ENCODE peak calls at places on chromosomes 12 and 14, in eight cellular contexts. B, Y, F, V, I, W, R and A are unnamed samples.

GRCh38 chr12:81627336-81628189 is 131.6 kb downstream of the PPFIA2 start:
- DNase-seq in B (peak), Y (no peak), F (peak), V (peak), I (peak), W (no peak), R (no peak), A (peak)

GRCh38 chr14:63203618-63204406 is 431 bp upstream of the RHOJ start:
- DNase-seq in B (no peak), Y (no peak), F (no peak), V (peak), I (peak), W (no peak), R (no peak), A (peak)

GRCh38 chr14:31582286-31582691 is 21.1 kb downstream of the NUBPL start:
- DNase-seq in B (no peak), Y (no peak), F (no peak), V (peak), I (peak), W (no peak), R (no peak), A (peak)

GRCh38 chr14:24960816-24961215 is 89.1 kb downstream of the STXBP6 start:
- DNase-seq in B (no peak), Y (no peak), F (no peak), V (peak), I (no peak), W (no peak), R (no peak), A (peak)

GRCh38 chr12:122203301-122203967 is at the start of gene B3GNT4:
- DNase-seq in B (peak), Y (peak), F (peak), V (peak), I (no peak), W (no peak), R (no peak), A (peak)

GRCh38 chr12:128091931-128092330 is 175.0 kb upstream of the TMEM132C start:
- DNase-seq in B (no peak), Y (no peak), F (no peak), V (no peak), I (no peak), W (no peak), R (no peak), A (no peak)

GRCh38 chr14:90558041-90558982 is 161.5 kb downstream of the CALM1 start:
- DNase-seq in B (no peak), Y (no peak), F (no peak), V (no peak), I (no peak), W (no peak), R (no peak), A (no peak)

GRCh38 chr12:46342562-46343033 is 30.0 kb downstream of the SLC38A2 start:
- DNase-seq in B (no peak), Y (peak), F (peak), V (peak), I (no peak), W (no peak), R (no peak), A (peak)

GRCh38 chr12:16670456-16671050 is 64.6 kb upstream of the LMO3 start:
- DNase-seq in B (no peak), Y (no peak), F (no peak), V (peak), I (no peak), W (no peak), R (no peak), A (no peak)

GRCh38 chr12:46517579-46517962 is 145.0 kb upstream of the SLC38A2 start:
- DNase-seq in B (peak), Y (no peak), F (no peak), V (no peak), I (no peak), W (no peak), R (peak), A (no peak)

GRCh38 chr14:97266653-97267052 is 469.5 kb downstream of the VRK1 start:
- DNase-seq in B (no peak), Y (no peak), F (peak), V (no peak), I (peak), W (no peak), R (no peak), A (peak)

GRCh38 chr14:64053694-64054669 is 201.2 kb downstream of the SYNE2 start:
- DNase-seq in B (no peak), Y (no peak), F (no peak), V (peak), I (no peak), W (no peak), R (no peak), A (peak)

GRCh38 chr14:81710232-81710845 is 176.7 kb upstream of the SEL1L start:
- DNase-seq in B (peak), Y (no peak), F (peak), V (peak), I (no peak), W (peak), R (no peak), A (peak)

DNA sequence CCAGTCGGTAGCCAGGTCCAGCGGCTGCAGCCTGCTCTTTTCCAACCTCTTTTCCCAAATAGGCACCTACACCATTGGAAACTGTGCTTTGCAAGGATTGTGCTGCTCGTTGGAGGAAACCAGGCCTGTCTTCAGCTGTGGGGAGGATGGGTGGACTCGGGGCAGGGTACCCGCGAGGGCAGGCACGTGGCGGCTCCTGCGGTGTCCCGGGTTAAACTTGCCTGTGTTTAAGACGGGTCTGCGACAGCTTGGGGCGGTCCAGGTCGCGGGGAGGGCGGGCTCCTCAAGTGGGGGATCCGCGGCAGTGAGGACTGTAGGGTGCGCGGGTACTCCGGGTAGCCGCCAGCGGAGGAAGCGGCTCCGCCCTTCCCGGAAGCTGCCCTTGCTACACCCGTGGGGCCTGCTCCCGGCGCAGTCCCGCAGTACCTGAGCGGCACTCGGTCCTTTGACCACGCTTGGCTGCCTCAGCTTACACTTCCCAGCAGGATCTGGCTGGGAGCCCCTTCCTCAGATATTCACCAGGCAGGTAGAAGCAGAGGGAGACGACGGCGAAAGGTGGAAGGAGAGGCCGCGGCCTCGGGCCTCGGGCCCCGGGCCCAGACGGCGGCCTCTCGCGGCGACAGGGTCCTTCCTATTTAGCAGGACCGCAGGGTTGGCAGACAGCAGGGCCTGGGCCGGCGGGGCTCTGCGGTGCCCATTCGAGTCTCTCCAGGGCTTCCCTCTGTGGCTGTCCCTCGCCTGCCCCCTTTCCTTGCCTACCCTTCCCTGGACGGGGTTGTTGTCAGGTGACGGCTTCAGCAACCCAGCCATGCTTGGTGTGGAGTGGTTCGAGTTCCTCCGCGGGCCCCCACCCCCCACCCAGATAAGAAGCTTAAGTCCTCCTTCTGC is 2.9 kb downstream of the TTC6 start:
- DNase-seq in B (no peak), Y (no peak), F (no peak), V (no peak), I (no peak), W (no peak), R (no peak), A (no peak)
- H3K4me3 ChIP-seq in B (no peak), Y (no peak), F (no peak), V (no peak), I (peak), W (no peak), R (no peak), A (no peak)

GRCh38 chr12:47636908-47637780 is 68.7 kb downstream of the RPAP3 start:
- DNase-seq in B (peak), Y (peak), F (peak), V (no peak), I (no peak), W (no peak), R (no peak), A (peak)
- TF ChIP-seq CTCF in B (peak), Y (no peak), F (peak), V (peak), I (peak), W (peak), R (peak), A (peak)

GRCh38 chr14:61344437-61345143 is 23.2 kb downstream of the PRKCH start:
- DNase-seq in B (no peak), Y (no peak), F (no peak), V (no peak), I (no peak), W (no peak), R (no peak), A (no peak)

GRCh38 chr14:61343471-61343870 is 22.1 kb downstream of the PRKCH start:
- DNase-seq in B (no peak), Y (no peak), F (no peak), V (no peak), I (no peak), W (no peak), R (no peak), A (no peak)

GRCh38 chr14:61345144-61345482 is 23.7 kb downstream of the PRKCH start:
- DNase-seq in B (no peak), Y (no peak), F (no peak), V (no peak), I (no peak), W (no peak), R (no peak), A (no peak)

GRCh38 chr14:61342941-61343340 is 21.6 kb downstream of the PRKCH start:
- DNase-seq in B (no peak), Y (no peak), F (no peak), V (no peak), I (no peak), W (no peak), R (no peak), A (no peak)

DNA sequence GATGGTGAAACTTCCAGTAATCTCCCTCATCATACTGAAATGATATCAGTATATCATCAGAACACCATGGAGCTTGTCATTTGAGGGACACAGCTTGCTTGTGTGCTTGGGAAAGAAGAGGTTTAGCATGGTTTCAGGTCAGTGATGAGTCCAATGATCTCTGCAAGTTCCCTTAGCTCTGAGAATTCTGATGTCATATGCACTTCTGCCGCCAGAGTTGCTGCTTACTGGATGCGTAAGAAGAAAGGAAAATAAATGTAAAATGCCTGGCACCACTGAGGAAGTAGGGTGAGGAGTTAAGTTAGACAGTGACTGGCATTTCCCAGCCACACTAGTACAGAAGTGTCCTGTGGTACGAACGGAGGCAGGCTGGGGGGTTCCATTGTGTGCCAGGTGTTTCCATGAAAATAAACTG is 22.6 kb downstream of the PRKCH start:
- DNase-seq in B (no peak), Y (no peak), F (no peak), V (no peak), I (no peak), W (no peak), R (no peak), A (no peak)
- H3K4me3 ChIP-seq in B (no peak), Y (peak), F (no peak), V (no peak), I (no peak), W (no peak), R (no peak), A (no peak)

GRCh38 chr12:1539135-1539534 is 55.2 kb downstream of the FBXL14 start:
- DNase-seq in B (no peak), Y (no peak), F (no peak), V (no peak), I (no peak), W (no peak), R (no peak), A (no peak)
- TF ChIP-seq CTCF in B (no peak), Y (no peak), F (no peak), V (no peak), I (no peak), W (no peak), R (no peak), A (no peak)

GRCh38 chr12:116204785-116205184 is 72.7 kb downstream of the MED13L start:
- DNase-seq in B (no peak), Y (no peak), F (no peak), V (no peak), I (no peak), W (no peak), R (no peak), A (no peak)

GRCh38 chr12:116204169-116204568 is 73.3 kb downstream of the MED13L start:
- DNase-seq in B (no peak), Y (no peak), F (no peak), V (no peak), I (no peak), W (no peak), R (no peak), A (no peak)

GRCh38 chr12:116206828-116207227 is 70.7 kb downstream of the MED13L start:
- DNase-seq in B (no peak), Y (no peak), F (no peak), V (no peak), I (no peak), W (no peak), R (no peak), A (no peak)

GRCh38 chr12:116210131-116210530 is 67.4 kb downstream of the MED13L start:
- DNase-seq in B (no peak), Y (no peak), F (no peak), V (peak), I (no peak), W (no peak), R (no peak), A (peak)

DNA sequence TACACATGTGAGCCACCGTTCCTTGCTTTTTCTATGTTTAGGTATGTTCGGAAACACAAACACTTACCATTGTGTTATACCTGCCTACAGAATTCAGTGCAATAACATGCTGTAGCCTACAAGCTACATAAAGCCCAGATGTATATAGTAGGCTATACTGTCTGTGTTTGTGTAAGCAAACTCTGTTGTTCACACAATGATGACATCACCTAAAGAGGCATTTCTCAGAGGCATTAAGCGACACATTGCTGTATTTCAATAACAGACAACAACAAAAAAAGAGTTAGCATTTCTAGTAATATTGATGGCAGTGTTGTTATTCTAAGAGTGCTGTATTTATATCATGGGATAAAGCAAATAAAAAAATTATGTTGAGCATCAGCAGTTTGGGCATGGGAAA is 70.2 kb downstream of the MED13L start:
- DNase-seq in B (no peak), Y (no peak), F (no peak), V (no peak), I (no peak), W (no peak), R (no peak), A (no peak)
- H3K4me3 ChIP-seq in B (no peak), Y (no peak), F (no peak), V (no peak), I (no peak), W (no peak), R (no peak), A (no peak)

DNA sequence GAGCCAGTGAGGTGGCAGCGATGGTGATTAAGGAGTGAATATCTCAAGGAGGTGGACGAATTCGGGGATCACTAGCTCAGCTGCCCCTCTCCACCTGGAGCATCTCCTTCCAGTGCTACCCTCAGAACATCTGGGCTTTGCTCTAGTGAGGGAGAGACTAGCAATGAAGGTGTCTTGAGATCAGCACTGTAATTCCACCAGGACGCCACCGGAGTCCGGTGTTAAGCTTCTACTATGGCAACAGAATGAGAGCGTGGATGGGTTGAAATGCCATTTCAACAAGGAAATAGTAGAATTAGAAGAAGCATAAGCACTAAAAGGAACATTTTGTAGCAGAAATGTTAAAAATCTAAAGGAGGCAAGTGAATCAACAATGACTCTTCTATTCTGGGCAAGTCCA is 61.1 kb downstream of the NTF3 start:
- DNase-seq in B (no peak), Y (no peak), F (no peak), V (no peak), I (no peak), W (no peak), R (no peak), A (no peak)
- TF ChIP-seq CTCF in B (no peak), Y (no peak), F (no peak), V (peak), I (no peak), W (no peak), R (no peak), A (no peak)

GRCh38 chr12:111687255-111687654 is 1.4 kb downstream of the ACAD10 start:
- DNase-seq in B (peak), Y (no peak), F (no peak), V (no peak), I (no peak), W (peak), R (no peak), A (peak)
- H3K4me3 ChIP-seq in B (no peak), Y (no peak), F (peak), V (no peak), I (no peak), W (peak), R (peak), A (no peak)